ENCODE peak calls at places on chromosomes 4 and X, in seven cellular contexts. X is H54, F is cardiac septum, U is NCI-H1417, K is ecto neural progenitor cell, Y is NAMALWA, S is NCI-H1092. G is an unnamed sample.
A peak's percentile ranks its signal among the peaks of the same experiment; 100 is the strongest.

GRCh38 chr4:108731001-108731400 is 31.9 kb downstream of the ETNPPL start:
- DNase-seq in F (no peak), Y (no peak), X (no peak), S (no peak), K (no peak), U (no peak), G (no peak)

GRCh38 chr4:173532725-173533511 is 2.9 kb upstream of the HAND2 start:
- DNase-seq in F (no peak), U (no peak), K (no peak), Y (no peak), X (no peak), S (no peak), G (no peak)

GRCh38 chrX:11119295-11119943 is 8.3 kb downstream of the HCCS start:
- DNase-seq in S (no peak), Y (no peak), U (no peak), X (no peak), K (no peak), F (no peak), G (no peak)

GRCh38 chr4:104128850-104129213 is 365.9 kb downstream of the CXXC4 start:
- DNase-seq in Y (no peak), U (no peak), F (no peak), K (no peak), S (no peak), X (no peak), G (no peak)

GRCh38 chrX:103475381-103475780 is 43.9 kb downstream of the RAB40A start:
- DNase-seq in K (no peak), U (no peak), Y (no peak), S (no peak), F (no peak), X (no peak), G (no peak)

GRCh38 chr4:37928896-37929537 is 31.2 kb upstream of the PTTG2 start:
- DNase-seq in S (no peak), X (no peak), F (no peak), Y (no peak), K (no peak), U (no peak), G (no peak)

GRCh38 chr4:169627307-169627706 is 6.9 kb downstream of the CLCN3 start:
- DNase-seq in Y (no peak), S (no peak), K (no peak), X (no peak), U (no peak), F (no peak), G (no peak)

GRCh38 chr4:76784237-76784636 is 113.7 kb downstream of the SOWAHB start:
- DNase-seq in Y (peak; percentile 21), S (no peak), K (no peak), F (no peak), X (no peak), U (no peak), G (no peak)

GRCh38 chrX:31168596-31168995 is 96.8 kb upstream of the FTHL17 start:
- DNase-seq in K (no peak), U (no peak), Y (peak; percentile 2), S (no peak), X (no peak), F (no peak), G (peak; percentile 57)

GRCh38 chrX:16517206-16517605 is 132.8 kb upstream of the S100G start:
- DNase-seq in S (no peak), Y (no peak), U (no peak), F (no peak), X (no peak), K (no peak), G (no peak)

GRCh38 chrX:16785247-16786138 is 773 bp upstream of the TXLNG start:
- DNase-seq in U (peak; percentile 73), X (no peak), K (peak; percentile 49), S (no peak), F (no peak), Y (no peak), G (peak; percentile 10)

GRCh38 chrX:10833299-10834169 is 213.1 kb upstream of the MID1 start:
- DNase-seq in U (peak; percentile 68), X (no peak), F (no peak), S (no peak), K (peak; percentile 57), Y (no peak), G (no peak)